ENCODE peak calls at places on chromosome 6, in five cellular contexts. I is AG20443, C is GM04504, S is HTR-8/SVneo, P is Ammon's horn. Y is an unnamed sample.

GRCh38 chr6:31350973-31351733 is 5.8 kb downstream of the HLA-B start:
- DNase-seq in C (no peak), S (no peak), P (no peak), I (no peak), Y (no peak)

GRCh38 chr6:3965071-3965718 is 113.7 kb downstream of the FAM217A start:
- DNase-seq in C (no peak), I (peak), P (no peak), S (no peak), Y (no peak)

GRCh38 chr6:24662206-24662605 is 4.5 kb downstream of the TDP2 start:
- DNase-seq in P (no peak), S (no peak), C (no peak), I (no peak), Y (no peak)

GRCh38 chr6:137715589-137716045 is 151.4 kb upstream of the TNFAIP3 start:
- DNase-seq in P (no peak), I (no peak), C (no peak), S (no peak), Y (no peak)

GRCh38 chr6:157219201-157220200 is 103.8 kb downstream of the TMEM242 start:
- DNase-seq in P (no peak), I (no peak), C (no peak), S (peak), Y (no peak)

GRCh38 chr6:157092736-157093135 is 230.6 kb downstream of the TMEM242 start:
- DNase-seq in S (no peak), P (no peak), I (no peak), C (no peak), Y (no peak)

GRCh38 chr6:154219250-154219649 is 137.4 kb downstream of the IPCEF1 start:
- DNase-seq in C (no peak), S (no peak), P (no peak), I (no peak), Y (no peak)

GRCh38 chr6:79599725-79600259 is 31.3 kb upstream of the SH3BGRL2 start:
- DNase-seq in P (no peak), S (no peak), C (no peak), I (no peak), Y (no peak)

GRCh38 chr6:113969888-113970807 is 800 bp downstream of the HDAC2 start:
- DNase-seq in C (no peak), P (peak), S (peak), I (peak), Y (peak)

GRCh38 chr6:51934098-51934497 is 153.3 kb downstream of the PKHD1 start:
- DNase-seq in P (no peak), C (no peak), I (peak), S (no peak), Y (no peak)

GRCh38 chr6:42029881-42030280 is 20.4 kb upstream of the TAF8 start:
- DNase-seq in C (no peak), I (no peak), S (no peak), P (no peak), Y (no peak)

GRCh38 chr6:47663462-47664216 is 34.7 kb upstream of the ADGRF4 start:
- DNase-seq in I (no peak), C (no peak), S (no peak), P (no peak), Y (no peak)

GRCh38 chr6:98828210-98828798 is 6.1 kb upstream of the POU3F2 start:
- DNase-seq in S (no peak), C (no peak), P (no peak), I (no peak), Y (no peak)

GRCh38 chr6:107116328-107116892 is 1.1 kb upstream of the BEND3 start:
- DNase-seq in I (peak), S (no peak), C (no peak), P (no peak), Y (no peak)

GRCh38 chr6:16163535-16164300 is 34.8 kb downstream of the MYLIP start:
- DNase-seq in I (no peak), S (peak), C (no peak), P (no peak), Y (no peak)